ENCODE peak calls at places on chromosomes 3 and 15, in ten cellular contexts. F is CD4-positive, alpha-beta T cell; X is endothelial cell; H is dermis blood vessel endothelial cell; Z is HepG2; J is activated gamma-delta T cell treated with Interleukin-2 at 50 U/mL for 16 hours; E is neural crest cell; B is NCI-H460; Y is kidney glomerular epithelial cell; U is naive B cell. T is an unnamed sample.

GRCh38 chr3:122132949-122133540 is 50.4 kb upstream of the CASR start:
- DNase-seq in F (no peak), X (no peak), H (no peak), Z (no peak), J (no peak), E (no peak), B (no peak), Y (no peak), U (no peak), T (no peak)

GRCh38 chr15:88813960-88814359 is 10.7 kb downstream of the ACAN start:
- DNase-seq in F (no peak), X (no peak), H (no peak), Z (no peak), J (no peak), E (no peak), B (no peak), Y (no peak), U (no peak), T (no peak)

GRCh38 chr15:68578175-68578959 is 426 bp upstream of the CORO2B start:
- DNase-seq in F (peak), X (peak), H (peak), Z (no peak), J (no peak), E (peak), B (no peak), Y (peak), U (peak), T (peak)

GRCh38 chr3:141994856-141995255 is 118.4 kb downstream of the ATP1B3 start:
- DNase-seq in F (no peak), X (no peak), H (no peak), Z (no peak), J (no peak), E (no peak), B (no peak), Y (no peak), U (no peak), T (no peak)

GRCh38 chr15:99452010-99452409 is 113.8 kb upstream of the MEF2A start:
- DNase-seq in F (no peak), X (no peak), H (no peak), Z (no peak), J (no peak), E (no peak), B (no peak), Y (no peak), U (no peak), T (no peak)

GRCh38 chr3:120853416-120853815 is 54.6 kb upstream of the STXBP5L start:
- DNase-seq in F (no peak), X (no peak), H (no peak), Z (no peak), J (no peak), E (no peak), B (no peak), Y (no peak), U (no peak), T (no peak)

GRCh38 chr3:24119321-24119751 is 174.2 kb downstream of the NR1D2 start:
- DNase-seq in F (no peak), X (no peak), H (no peak), Z (no peak), J (no peak), E (no peak), B (peak), Y (no peak), U (no peak), T (no peak)

GRCh38 chr15:41816788-41817187 is 11.1 kb upstream of the JMJD7 start:
- DNase-seq in F (no peak), X (no peak), H (no peak), Z (no peak), J (no peak), E (no peak), B (no peak), Y (no peak), U (no peak), T (no peak)

GRCh38 chr15:40245666-40246065 is 6.8 kb downstream of the PAK6 start:
- DNase-seq in F (no peak), X (no peak), H (no peak), Z (no peak), J (no peak), E (no peak), B (no peak), Y (no peak), U (no peak), T (no peak)

GRCh38 chr3:127424766-127425504 is 137.1 kb upstream of the PRR20G start:
- DNase-seq in F (no peak), X (no peak), H (peak), Z (no peak), J (no peak), E (no peak), B (no peak), Y (no peak), U (no peak), T (no peak)

GRCh38 chr3:135262441-135262840 is 467.4 kb downstream of the EPHB1 start:
- DNase-seq in F (no peak), X (no peak), H (no peak), Z (no peak), J (no peak), E (no peak), B (no peak), Y (no peak), U (no peak), T (no peak)

GRCh38 chr3:158768881-158769518 is 32.9 kb upstream of the MFSD1 start:
- DNase-seq in F (no peak), X (no peak), H (peak), Z (peak), J (no peak), E (no peak), B (no peak), Y (peak), U (no peak), T (no peak)

GRCh38 chr3:175392653-175393052 is 533.5 kb downstream of the NAALADL2 start:
- DNase-seq in F (no peak), X (no peak), H (no peak), Z (no peak), J (no peak), E (no peak), B (no peak), Y (no peak), U (no peak), T (no peak)

GRCh38 chr15:31298707-31299172 is 27.9 kb upstream of the KLF13 start:
- DNase-seq in F (no peak), X (no peak), H (no peak), Z (no peak), J (no peak), E (no peak), B (no peak), Y (no peak), U (no peak), T (no peak)

GRCh38 chr15:84108725-84109124 is 126.8 kb upstream of the GOLGA6L4 start:
- DNase-seq in F (no peak), X (no peak), H (peak), Z (no peak), J (no peak), E (no peak), B (no peak), Y (no peak), U (no peak), T (no peak)

GRCh38 chr15:22968356-22968755 is 11.8 kb downstream of the CYFIP1 start:
- DNase-seq in F (no peak), X (no peak), H (peak), Z (no peak), J (no peak), E (no peak), B (no peak), Y (peak), U (no peak), T (no peak)

GRCh38 chr15:92958105-92958504 is 58.0 kb downstream of the CHD2 start:
- DNase-seq in F (peak), X (no peak), H (no peak), Z (no peak), J (peak), E (no peak), B (no peak), Y (no peak), U (no peak), T (no peak)

GRCh38 chr15:52466134-52466701 is 62.5 kb downstream of the MYO5A start:
- DNase-seq in F (no peak), X (no peak), H (no peak), Z (no peak), J (no peak), E (no peak), B (no peak), Y (no peak), U (peak), T (peak)

GRCh38 chr3:166478356-166478755 is 641.1 kb upstream of the BCHE start:
- DNase-seq in F (no peak), X (no peak), H (no peak), Z (no peak), J (no peak), E (no peak), B (no peak), Y (no peak), U (no peak), T (no peak)

GRCh38 chr3:119173325-119173724 is at the start of gene UPK1B:
- DNase-seq in F (no peak), X (peak), H (no peak), Z (no peak), J (no peak), E (no peak), B (no peak), Y (peak), U (no peak), T (no peak)